ENCODE peak calls at places on chromosomes 13 and 19, in nine cellular contexts. H, S, Q, X, B, G, K, L and Z are unnamed samples.

GRCh38 chr19:4507150-4507452 is 11.2 kb downstream of the PLIN4 start:
- DNase-seq in X (no peak), B (no peak), Q (no peak), S (no peak), H (no peak), K (no peak), G (no peak), L (no peak), Z (no peak)

GRCh38 chr13:46071590-46072249 is 19.2 kb upstream of the ZC3H13 start:
- DNase-seq in K (no peak), G (no peak), Q (no peak), B (no peak), L (no peak), X (no peak), H (no peak), S (no peak), Z (no peak)

GRCh38 chr13:73417012-73417615 is 358.3 kb downstream of the KLF5 start:
- DNase-seq in L (no peak), X (no peak), K (no peak), S (no peak), Q (no peak), G (peak), B (no peak), H (peak), Z (no peak)

GRCh38 chr13:29954082-29955043 is 103.9 kb upstream of the UBL3 start:
- DNase-seq in B (no peak), G (no peak), S (no peak), K (no peak), H (no peak), X (no peak), L (no peak), Q (no peak), Z (no peak)

GRCh38 chr19:48565090-48565489 is 13.1 kb downstream of the SULT2B1 start:
- DNase-seq in X (no peak), L (no peak), H (no peak), K (no peak), G (no peak), Q (no peak), S (no peak), B (no peak), Z (no peak)

GRCh38 chr19:14410054-14410774 is 8.9 kb downstream of the DDX39A start:
- DNase-seq in B (no peak), Q (no peak), L (no peak), H (no peak), G (no peak), S (no peak), K (no peak), X (no peak), Z (no peak)

GRCh38 chr19:2625434-2625833 is 77.1 kb downstream of the GNG7 start:
- DNase-seq in L (no peak), S (no peak), K (no peak), B (no peak), X (no peak), H (no peak), G (no peak), Q (no peak), Z (no peak)

GRCh38 chr19:18608805-18609716 is 2.5 kb upstream of the CRLF1 start:
- DNase-seq in H (no peak), G (no peak), B (no peak), S (no peak), X (no peak), L (no peak), K (no peak), Q (no peak), Z (no peak)

GRCh38 chr13:79913141-79913827 is 427.6 kb downstream of the SPRY2 start:
- DNase-seq in S (no peak), H (no peak), B (no peak), L (no peak), X (no peak), K (no peak), Q (no peak), G (no peak), Z (no peak)

GRCh38 chr13:112325941-112326645 is 50.1 kb upstream of the SPACA7 start:
- DNase-seq in L (no peak), S (no peak), K (peak), H (no peak), Q (no peak), G (no peak), X (no peak), B (no peak), Z (no peak)

GRCh38 chr13:25493930-25494707 is 122.3 kb downstream of the ATP8A2 start:
- DNase-seq in G (no peak), S (no peak), L (no peak), Q (no peak), K (no peak), B (no peak), H (no peak), X (no peak), Z (no peak)

GRCh38 chr19:17289489-17289888 is 7.8 kb downstream of the ANKLE1 start:
- DNase-seq in L (no peak), H (peak), Q (no peak), X (no peak), B (no peak), G (peak), K (peak), S (peak), Z (no peak)

GRCh38 chr13:59300347-59301165 is 863.2 kb downstream of the DIAPH3 start:
- DNase-seq in Q (no peak), G (no peak), B (no peak), H (no peak), K (no peak), X (no peak), L (no peak), S (no peak), Z (no peak)

GRCh38 chr19:55898911-55899310 is 33.2 kb downstream of the NLRP13 start:
- DNase-seq in B (no peak), Q (no peak), K (no peak), S (no peak), L (no peak), G (no peak), X (no peak), H (no peak), Z (no peak)